ENCODE peak calls at places on chromosomes 16 and 17, in six cellular contexts. M, X, W, Q, C and B are unnamed samples. For H3K27me3, the result is how much of the 10 kb centered on the place peaks cover.

GRCh38 chr16:55915116-55915827 is 40.1 kb upstream of the CES5A start:
- DNase-seq in M (no peak), X (no peak), W (no peak), Q (no peak), C (peak), B (no peak)

GRCh38 chr16:17802566-17802965 is 331.8 kb upstream of the XYLT1 start:
- DNase-seq in M (no peak), X (no peak), W (no peak), Q (no peak), C (no peak), B (no peak)

GRCh38 chr17:79810138-79811027 is 13.5 kb upstream of the CBX8 start:
- DNase-seq in M (peak), X (peak), W (peak), Q (peak), C (no peak), B (peak)

GRCh38 chr16:14356064-14356463 is 274.0 kb downstream of the PARN start:
- DNase-seq in M (no peak), X (no peak), W (no peak), Q (no peak), C (no peak), B (no peak)

GRCh38 chr16:83392743-83393142 is 415.0 kb upstream of the HSBP1 start:
- DNase-seq in M (no peak), X (no peak), W (no peak), Q (no peak), C (no peak), B (no peak)

GRCh38 chr16:57533618-57534336 is 2.6 kb downstream of the CCDC102A start:
- DNase-seq in M (no peak), X (peak), W (no peak), Q (peak), C (no peak), B (peak)

GRCh38 chr17:16820161-16820877 is 130.3 kb downstream of the CCDC144A start:
- DNase-seq in M (peak), X (no peak), W (peak), Q (no peak), C (no peak), B (no peak)

GRCh38 chr17:73269329-73269615 is 7.6 kb upstream of the CPSF4L start:
- DNase-seq in M (no peak), X (no peak), W (no peak), Q (no peak), C (no peak), B (no peak)

GRCh38 chr16:20315764-20316163 is 11.5 kb downstream of the GP2 start:
- DNase-seq in M (no peak), X (no peak), W (no peak), Q (no peak), C (no peak), B (no peak)

GRCh38 chr16:69820926-69821541 is 58.9 kb downstream of the WWP2 start:
- DNase-seq in M (no peak), X (no peak), W (peak), Q (peak), C (no peak), B (no peak)

GRCh38 chr17:69410671-69411070 is 3.8 kb upstream of the MAP2K6 start:
- DNase-seq in M (no peak), X (no peak), W (no peak), Q (no peak), C (no peak), B (no peak)

GRCh38 chr17:4715071-4715749 is 4.8 kb downstream of the ARRB2 start:
- DNase-seq in M (no peak), X (no peak), W (no peak), Q (no peak), C (no peak), B (no peak)

GRCh38 chr17:56577810-56578209 is 15.7 kb upstream of the NOG start:
- DNase-seq in M (no peak), X (no peak), W (no peak), Q (no peak), C (no peak), B (no peak)

GRCh38 chr16:85334718-85335583 is 222.7 kb upstream of the CIBAR2 start:
- DNase-seq in M (peak), X (peak), W (peak), Q (peak), C (no peak), B (no peak)

GRCh38 chr16:22356930-22357634 is 17.3 kb downstream of the CDR2 start:
- DNase-seq in M (no peak), X (no peak), W (no peak), Q (no peak), C (no peak), B (no peak)

GRCh38 chr17:1720856-1721386 is 3.6 kb upstream of the WDR81 start:
- DNase-seq in M (peak), X (peak), W (peak), Q (peak), C (no peak), B (peak)

GRCh38 chr16:68366062-68366461 is 55.2 kb downstream of the PRMT7 start:
- DNase-seq in M (no peak), X (no peak), W (no peak), Q (no peak), C (no peak), B (no peak)

GRCh38 chr16:19757762-19758595 is 39.9 kb downstream of the IQCK start:
- DNase-seq in M (no peak), X (no peak), W (no peak), Q (no peak), C (no peak), B (no peak)

GRCh38 chr17:27873746-27874145 is 19.4 kb downstream of the LYRM9 start:
- DNase-seq in M (no peak), X (no peak), W (peak), Q (no peak), C (no peak), B (no peak)

GRCh38 chr17:37446027-37446426 is 39.3 kb downstream of the TADA2A start:
- DNase-seq in M (no peak), X (no peak), W (no peak), Q (no peak), C (no peak), B (no peak)

GRCh38 chr16:54236761-54237160 is 49.8 kb downstream of the IRX3 start:
- DNase-seq in M (no peak), X (no peak), W (no peak), Q (no peak), C (no peak), B (no peak)

GRCh38 chr17:10069301-10069700 is 129.1 kb downstream of the GAS7 start:
- DNase-seq in M (no peak), X (no peak), W (no peak), Q (no peak), C (no peak), B (no peak)

GRCh38 chr17:40340880-40341807 is 23.4 kb downstream of the GJD3 start:
- DNase-seq in M (peak), X (peak), W (peak), Q (peak), C (no peak), B (peak)

GRCh38 chr16:87344931-87345631 is 27.9 kb upstream of the C16orf95 start:
- DNase-seq in M (peak), X (no peak), W (no peak), Q (peak), C (no peak), B (no peak)

GRCh38 chr16:80735846-80736245 is 68.6 kb downstream of the CDYL2 start:
- DNase-seq in M (no peak), X (no peak), W (no peak), Q (no peak), C (peak), B (no peak)

GRCh38 chr17:19654901-19655300 is 6.3 kb downstream of the ALDH3A2 start:
- DNase-seq in M (no peak), X (no peak), W (no peak), Q (no peak), C (peak), B (no peak)

GRCh38 chr17:82013341-82013740 is 9.3 kb downstream of the CENPX start:
- DNase-seq in M (no peak), X (no peak), W (no peak), Q (no peak), C (no peak), B (peak)

GRCh38 chr16:53523971-53524548 is 21.1 kb upstream of the AKTIP start:
- DNase-seq in M (no peak), X (no peak), W (no peak), Q (no peak), C (no peak), B (no peak)

GRCh38 chr17:57662644-57663308 is 82.3 kb downstream of the CCDC182 start:
- DNase-seq in M (peak), X (peak), W (peak), Q (peak), C (peak), B (peak)

GRCh38 chr16:67034478-67034877 is 5.5 kb downstream of the CBFB start:
- DNase-seq in M (no peak), X (peak), W (no peak), Q (no peak), C (no peak), B (no peak)

GRCh38 chr16:69942099-69942491 is 9.0 kb upstream of the CLEC18A start:
- DNase-seq in M (no peak), X (no peak), W (no peak), Q (no peak), C (no peak), B (no peak)

GRCh38 chr17:52537368-52537767 is 378.9 kb upstream of the CA10 start:
- DNase-seq in M (no peak), X (no peak), W (no peak), Q (no peak), C (no peak), B (no peak)

DNA sequence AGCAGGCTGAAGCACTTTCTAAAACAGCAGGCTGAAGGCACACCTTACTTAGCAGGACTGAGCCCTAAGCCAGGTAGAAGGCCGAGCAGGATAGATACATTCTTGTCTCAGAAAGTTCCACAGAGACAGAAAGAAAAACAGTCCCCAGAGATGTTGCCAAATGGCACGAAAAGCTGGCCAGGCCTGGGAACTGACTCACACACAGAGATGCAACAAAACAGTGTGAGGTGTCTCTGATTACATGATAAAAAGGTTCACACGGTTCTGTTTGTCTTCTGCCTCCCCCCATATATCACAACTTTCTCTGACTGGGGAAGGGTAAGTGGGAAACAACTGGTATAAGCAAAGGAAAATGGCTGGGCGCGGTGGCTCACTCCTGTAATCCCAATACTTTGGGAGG is 1.7 kb downstream of the WBP2 start:
- DNase-seq in M (no peak), X (peak), W (no peak), Q (no peak), C (no peak), B (peak)
- H3K27me3 ChIP-seq in M (under half), X (under half), W (under half), Q (under half), C (under half), B (under half)

DNA sequence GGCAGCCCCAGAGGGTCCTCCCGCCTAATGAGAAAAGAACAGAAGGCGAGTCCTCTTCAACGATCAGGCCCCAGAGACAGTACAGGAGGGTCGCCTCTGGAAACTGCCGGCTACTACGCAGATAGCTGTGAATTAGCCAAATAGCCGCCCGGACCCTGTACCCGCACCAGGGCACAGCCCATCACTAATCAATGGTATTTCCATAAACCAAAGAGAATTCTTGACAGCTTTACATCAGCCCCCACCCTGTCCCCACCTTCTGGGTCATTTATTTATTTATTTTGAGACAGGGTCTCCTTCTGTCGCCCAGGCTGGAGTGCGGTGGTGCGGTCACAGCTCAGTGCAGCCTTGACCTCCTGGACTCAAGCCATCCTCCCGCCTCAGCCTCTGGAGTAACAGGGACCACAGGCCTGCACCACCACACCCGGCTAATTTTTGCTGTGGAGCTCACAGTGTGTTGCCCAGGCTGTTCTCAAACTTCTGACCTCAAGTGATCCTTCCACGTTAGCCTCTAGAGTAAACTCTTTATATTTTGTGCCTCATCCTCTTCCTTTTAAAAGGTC is 805 bp upstream of the CLCN7 start:
- DNase-seq in M (no peak), X (no peak), W (no peak), Q (no peak), C (no peak), B (no peak)
- H3K4me3 ChIP-seq in M (peak), X (peak), W (peak), Q (peak), C (peak), B (peak)

GRCh38 chr17:29615048-29615385 is 7.7 kb downstream of the CORO6 start:
- DNase-seq in M (peak), X (no peak), W (no peak), Q (no peak), C (peak), B (no peak)

GRCh38 chr17:29616300-29617048 is 6.2 kb downstream of the CORO6 start:
- DNase-seq in M (no peak), X (no peak), W (no peak), Q (no peak), C (peak), B (no peak)

GRCh38 chr17:29614345-29615047 is 8.2 kb downstream of the CORO6 start:
- DNase-seq in M (no peak), X (no peak), W (no peak), Q (no peak), C (peak), B (no peak)

GRCh38 chr17:29617125-29617480 is 5.6 kb downstream of the CORO6 start:
- DNase-seq in M (peak), X (peak), W (peak), Q (peak), C (peak), B (peak)

GRCh38 chr17:29615492-29616299 is 7.0 kb downstream of the CORO6 start:
- DNase-seq in M (peak), X (peak), W (peak), Q (peak), C (peak), B (peak)
- TF ChIP-seq POLR2AphosphoS5 in M (peak), X (peak), W (peak), Q (peak), C (no peak), B (peak)

DNA sequence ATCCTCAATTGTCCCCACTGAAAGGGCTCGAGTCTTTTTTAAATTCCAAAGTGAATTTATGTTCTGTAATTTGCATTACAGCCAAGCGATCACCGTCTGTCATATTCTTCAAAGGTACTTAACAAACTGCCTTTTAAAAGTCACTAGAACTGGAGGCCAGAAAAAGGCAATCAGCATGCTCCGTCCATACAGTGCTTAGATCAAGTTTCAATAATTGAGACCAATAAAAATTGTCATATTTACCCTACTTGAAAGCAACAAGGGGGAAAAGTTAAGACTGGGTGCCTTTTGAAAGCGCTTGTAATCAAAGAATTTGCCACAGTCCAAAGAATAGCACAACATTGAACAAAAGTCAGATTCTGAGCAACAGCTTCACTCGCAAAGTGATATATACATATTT is 9.0 kb upstream of the ZFHX3 start:
- DNase-seq in M (no peak), X (no peak), W (no peak), Q (no peak), C (no peak), B (no peak)
- H3K27me3 ChIP-seq in M (under half), X (under half), W (under half), Q (under half), C (under half), B (under half)